ENCODE peak calls at places on chromosomes 12 and 14, in four cellular contexts. E, R, N and K are unnamed samples.

GRCh38 chr12:2633825-2634200 is 161.0 kb upstream of the FKBP4 start:
- DNase-seq in E (no peak), N (no peak), R (no peak), K (no peak)

GRCh38 chr14:68364823-68365222 is 428.0 kb downstream of the ZFP36L1 start:
- DNase-seq in N (no peak), E (no peak), R (no peak), K (no peak)

GRCh38 chr14:31964979-31965734 is 111.9 kb upstream of the ARHGAP5 start:
- DNase-seq in N (no peak), R (no peak), E (no peak), K (no peak)

GRCh38 chr12:38204831-38205230 is 111.7 kb upstream of the ALG10B start:
- DNase-seq in R (no peak), N (no peak), E (no peak), K (no peak)

GRCh38 chr12:75994069-75994740 is 37.4 kb downstream of the PHLDA1 start:
- DNase-seq in N (no peak), E (no peak), R (no peak), K (no peak)

GRCh38 chr14:46279327-46279726 is 372.3 kb downstream of the RPL10L start:
- DNase-seq in N (no peak), E (no peak), R (no peak), K (no peak)

GRCh38 chr12:115174928-115175327 is 491.0 kb upstream of the TBX3 start:
- DNase-seq in E (no peak), N (no peak), R (no peak), K (no peak)

GRCh38 chr14:61477845-61478438 is 156.6 kb downstream of the PRKCH start:
- DNase-seq in N (peak; percentile 64), E (peak; percentile 35), R (peak; percentile 32), K (no peak)

GRCh38 chr14:104337381-104337780 is 199.0 kb downstream of the KIF26A start:
- DNase-seq in R (no peak), N (no peak), E (no peak), K (no peak)

GRCh38 chr12:62758216-62758615 is 176.7 kb downstream of the PPM1H start:
- DNase-seq in N (peak; percentile 55), E (no peak), R (peak; percentile 14), K (peak; percentile 35)

GRCh38 chr12:57278465-57279453 is 27.8 kb upstream of the STAC3 start:
- DNase-seq in E (no peak), N (no peak), R (no peak), K (no peak)

GRCh38 chr14:62162998-62163589 is 400.9 kb downstream of the SNAPC1 start:
- DNase-seq in E (no peak), R (peak; percentile 56), N (peak; percentile 47), K (peak; percentile 18)

GRCh38 chr14:106417224-106418049 is 891.1 kb downstream of the TMEM121 start:
- DNase-seq in E (no peak), N (peak; percentile 1), R (no peak), K (no peak)

GRCh38 chr14:54568821-54569591 is 2.1 kb downstream of the SAMD4A start:
- DNase-seq in R (no peak), N (peak; percentile 55), E (no peak), K (no peak)

GRCh38 chr12:4564819-4565218 is 2.8 kb downstream of the DYRK4 start:
- DNase-seq in E (no peak), N (no peak), R (no peak), K (no peak)

GRCh38 chr14:54261283-54261682 is 135.5 kb upstream of the CDKN3 start:
- DNase-seq in E (no peak), R (no peak), N (no peak), K (no peak)

GRCh38 chr14:35355981-35356839 is 48.3 kb downstream of the NFKBIA start:
- DNase-seq in N (peak; percentile 64), R (peak; percentile 46), E (no peak), K (no peak)

GRCh38 chr12:65999564-66000280 is 130.8 kb downstream of the LLPH start:
- DNase-seq in N (no peak), R (peak; percentile 20), E (no peak), K (no peak)

GRCh38 chr14:55580401-55581010 is 499 bp downstream of the KTN1 start:
- DNase-seq in N (peak; percentile 27), R (peak; percentile 45), E (no peak), K (no peak)

GRCh38 chr12:89372584-89373370 is 20.5 kb upstream of the DUSP6 start:
- DNase-seq in E (no peak), N (no peak), R (no peak), K (no peak)

GRCh38 chr12:120651821-120652220 is 11.4 kb downstream of the CABP1 start:
- DNase-seq in E (no peak), R (no peak), N (peak; percentile 65), K (no peak)

GRCh38 chr12:65961731-65962130 is 137.4 kb downstream of the HMGA2 start:
- DNase-seq in E (no peak), R (no peak), N (no peak), K (no peak)

GRCh38 chr14:81018714-81019512 is 63.5 kb downstream of the TSHR start:
- DNase-seq in R (no peak), N (no peak), E (no peak), K (no peak)

GRCh38 chr12:52816189-52816588 is 2.3 kb upstream of the KRT4 start:
- DNase-seq in R (no peak), E (no peak), N (no peak), K (no peak)

GRCh38 chr12:100359822-100360221 is 2.9 kb downstream of the SLC17A8 start:
- DNase-seq in R (peak; percentile 17), E (no peak), N (no peak), K (no peak)

GRCh38 chr12:109552971-109553370 is 20.3 kb downstream of the MMAB start:
- DNase-seq in E (no peak), N (no peak), R (no peak), K (no peak)

GRCh38 chr14:64688801-64689200 is 15.4 kb upstream of the PLEKHG3 start:
- DNase-seq in E (no peak), R (no peak), N (no peak), K (no peak)